ENCODE peak calls at places on chromosomes 13 and 19, in seven cellular contexts. P, H, B, C, Q, G and O are unnamed samples.

GRCh38 chr13:44842158-44842557 is 147.1 kb downstream of the NUFIP1 start:
- DNase-seq in Q (no peak), P (no peak), C (no peak), G (no peak), H (no peak), B (no peak), O (no peak)

GRCh38 chr13:52371736-52372247 is 34.2 kb downstream of the THSD1 start:
- DNase-seq in C (peak; percentile 37), Q (no peak), P (peak; percentile 24), H (no peak), G (no peak), B (peak; percentile 66), O (no peak)

GRCh38 chr19:2771786-2772674 is 11.0 kb downstream of the SGTA start:
- DNase-seq in C (no peak), G (no peak), B (no peak), P (no peak), Q (no peak), H (no peak), O (no peak)

GRCh38 chr13:93861818-93862217 is 617.7 kb downstream of the DCT start:
- DNase-seq in G (no peak), P (no peak), B (no peak), H (no peak), Q (no peak), C (no peak), O (no peak)

GRCh38 chr19:13833330-13834265 is 38.4 kb downstream of the ZSWIM4 start:
- DNase-seq in P (peak; percentile 99), H (peak; percentile 99), B (peak; percentile 84), Q (no peak), C (no peak), G (peak; percentile 99), O (peak; percentile 94)

GRCh38 chr13:30572859-30573275 is 44.9 kb upstream of the USPL1 start:
- DNase-seq in Q (peak; percentile 28), G (no peak), C (no peak), H (no peak), B (peak; percentile 12), P (peak; percentile 15), O (peak; percentile 13)

GRCh38 chr13:44759723-44760360 is 183.7 kb upstream of the TSC22D1 start:
- DNase-seq in H (no peak), G (no peak), C (no peak), Q (no peak), P (no peak), B (peak; percentile 21), O (peak; percentile 70)

GRCh38 chr13:49791753-49792549 is 531 bp downstream of the KPNA3 start:
- DNase-seq in C (no peak), B (no peak), G (peak; percentile 64), H (peak; percentile 42), P (no peak), Q (no peak), O (peak; percentile 29)

GRCh38 chr19:12202250-12202649 is 39.4 kb downstream of the ZNF136 start:
- DNase-seq in G (peak; percentile 51), Q (no peak), C (no peak), B (peak; percentile 56), P (no peak), H (no peak), O (peak; percentile 73)

GRCh38 chr13:44432595-44432994 is 59.0 kb downstream of the SERP2 start:
- DNase-seq in H (no peak), C (no peak), B (no peak), Q (no peak), G (peak; percentile 38), P (no peak), O (no peak)

DNA sequence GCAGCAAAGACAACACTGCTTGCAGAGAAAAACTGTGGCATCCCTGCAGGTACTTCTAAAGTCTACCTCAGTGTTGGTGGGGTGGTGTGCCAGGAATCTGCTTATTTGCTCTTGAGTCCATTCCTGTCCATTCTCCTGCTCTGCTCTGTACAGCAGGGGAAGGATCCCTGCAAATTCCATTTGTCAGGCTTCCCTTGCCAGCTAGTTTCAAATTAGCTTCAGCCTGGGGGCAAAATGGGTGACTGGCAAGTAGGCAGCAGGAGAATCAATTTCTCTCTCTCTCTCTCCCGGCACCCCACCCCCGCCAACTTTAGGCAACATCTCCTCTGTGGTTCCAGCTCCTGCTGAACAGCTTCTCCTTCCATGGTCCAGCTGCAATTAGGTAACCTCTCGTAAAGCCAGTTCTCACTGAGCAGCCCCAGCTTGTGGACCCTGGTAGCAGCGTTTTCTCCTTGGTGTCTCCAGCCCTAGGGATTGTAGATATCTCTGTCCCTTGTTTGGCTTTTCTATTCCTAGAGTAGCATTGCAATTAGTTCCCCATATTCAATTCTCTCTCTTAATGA is 6.7 kb upstream of the MYCBP2 start:
- DNase-seq in G (no peak), Q (no peak), C (no peak), H (no peak), P (peak; percentile 42), B (no peak), O (no peak)
- TF ChIP-seq JUND in G (no peak), Q (no peak), C (no peak), H (no peak), P (no peak), B (no peak), O (no peak)

GRCh38 chr19:35119578-35119977 is 4.0 kb downstream of the FXYD3 start:
- DNase-seq in G (no peak), H (no peak), B (no peak), C (no peak), P (no peak), Q (no peak), O (no peak)

GRCh38 chr19:35122687-35123551 is 7.3 kb downstream of the FXYD3 start:
- DNase-seq in C (no peak), H (no peak), G (no peak), B (no peak), Q (no peak), P (no peak), O (no peak)

GRCh38 chr19:35120492-35120891 is 4.9 kb downstream of the FXYD3 start:
- DNase-seq in G (no peak), B (no peak), Q (no peak), P (no peak), C (no peak), H (no peak), O (no peak)

GRCh38 chr19:35119091-35119490 is 3.5 kb downstream of the FXYD3 start:
- DNase-seq in H (no peak), B (no peak), P (no peak), G (no peak), C (no peak), Q (no peak), O (no peak)

GRCh38 chr19:35120898-35121297 is 5.3 kb downstream of the FXYD3 start:
- DNase-seq in P (no peak), G (no peak), Q (no peak), C (no peak), B (no peak), H (no peak), O (no peak)
- TF ChIP-seq JUND in P (no peak), G (no peak), Q (no peak), C (no peak), B (no peak), H (no peak), O (no peak)

DNA sequence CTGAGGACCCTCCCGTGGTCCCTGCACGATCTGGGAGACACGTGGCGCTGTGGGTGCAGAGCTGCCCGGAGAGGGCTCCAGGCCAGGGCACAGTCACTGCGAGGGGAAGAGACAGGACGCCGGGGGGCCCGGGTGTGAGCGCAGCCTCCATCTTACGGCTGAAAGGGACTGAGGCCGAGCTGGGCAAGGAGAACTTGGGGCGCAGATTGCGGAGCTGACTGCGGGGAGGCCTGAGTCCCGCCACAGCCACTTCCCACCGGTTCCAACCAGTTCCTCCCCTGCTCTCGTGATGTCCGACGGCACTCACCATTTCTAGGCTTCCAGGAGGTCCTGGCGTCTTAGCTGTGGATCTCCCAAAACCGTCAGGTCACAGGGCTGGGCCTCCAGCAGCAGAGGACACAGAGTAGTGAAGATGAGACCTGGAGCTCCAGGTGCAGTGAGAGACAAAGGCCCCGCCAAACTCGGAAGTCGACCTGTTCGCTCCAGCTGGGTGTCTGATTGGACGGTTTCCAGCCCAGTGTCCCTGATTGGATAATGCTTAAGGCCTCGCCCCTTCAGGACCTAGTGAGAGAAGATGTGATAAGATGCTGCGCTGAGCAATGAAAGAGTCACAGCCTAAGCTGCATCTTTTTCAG is 4.8 kb upstream of the ZNF253 start:
- DNase-seq in H (peak; percentile 48), C (no peak), G (peak; percentile 87), Q (no peak), B (no peak), P (peak; percentile 58), O (no peak)
- TF ChIP-seq JUND in H (no peak), C (no peak), G (no peak), Q (no peak), B (no peak), P (no peak), O (no peak)

GRCh38 chr13:113014752-113015745 is 46.0 kb downstream of the MCF2L start:
- DNase-seq in Q (no peak), C (no peak), P (no peak), B (no peak), G (no peak), H (no peak), O (no peak)

GRCh38 chr13:113017506-113018215 is 48.6 kb downstream of the MCF2L start:
- DNase-seq in H (no peak), Q (no peak), P (no peak), C (no peak), G (no peak), B (no peak), O (no peak)

GRCh38 chr13:113016526-113017295 is 47.7 kb downstream of the MCF2L start:
- DNase-seq in B (no peak), H (no peak), Q (no peak), C (no peak), P (no peak), G (no peak), O (no peak)

GRCh38 chr13:113013878-113014751 is 45.1 kb downstream of the MCF2L start:
- DNase-seq in P (no peak), C (no peak), B (no peak), G (no peak), Q (no peak), H (no peak), O (no peak)

GRCh38 chr13:113015826-113016525 is 47.0 kb downstream of the MCF2L start:
- DNase-seq in P (no peak), C (no peak), B (no peak), H (no peak), G (no peak), Q (no peak), O (no peak)
- TF ChIP-seq JUND in P (no peak), C (no peak), B (no peak), H (no peak), G (no peak), Q (no peak), O (no peak)

DNA sequence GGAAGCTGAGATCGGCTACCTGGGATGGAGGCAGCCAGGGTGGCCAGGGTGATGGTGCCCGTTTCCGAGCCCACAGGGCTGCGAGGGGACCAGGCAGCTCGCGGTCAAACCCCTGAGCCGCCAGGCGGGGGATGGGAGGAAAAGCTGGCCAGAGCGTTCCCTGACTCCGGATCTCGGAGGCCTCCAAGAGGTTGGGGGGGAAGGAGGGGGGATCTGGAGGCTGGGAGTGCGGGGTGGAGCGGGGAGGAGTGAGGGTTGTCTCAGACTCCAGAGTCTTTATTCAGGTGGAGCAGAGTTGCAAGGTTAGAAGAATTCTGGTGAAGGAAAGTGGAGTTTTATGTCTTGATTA is 1.1 kb downstream of the CACNG7 start:
- DNase-seq in C (no peak), G (peak; percentile 67), B (no peak), H (no peak), P (peak; percentile 78), Q (no peak), O (no peak)
- TF ChIP-seq JUND in C (no peak), G (no peak), B (no peak), H (no peak), P (no peak), Q (no peak), O (no peak)

GRCh38 chr19:39218230-39219007 is 14.4 kb upstream of the SYCN start:
- DNase-seq in P (no peak), C (no peak), G (no peak), H (no peak), B (no peak), Q (no peak), O (no peak)
- TF ChIP-seq JUND in P (no peak), C (no peak), G (no peak), H (no peak), B (no peak), Q (no peak), O (no peak)